ENCODE peak calls at places on chromosomes 1 and 21, in six cellular contexts. One of them, this sample, is unnamed.
A peak's percentile ranks its signal among the peaks of the same experiment; 100 is the strongest.

GRCh38 chr1:18283601-18284385 is 176.2 kb downstream of the IGSF21 start:
- DNase-seq in thyroid gland: no peak
- DNase-seq in ovary: no peak
- DNase-seq in heart left ventricle: no peak
- DNase-seq in gastrocnemius medialis: no peak
- DNase-seq in adrenal gland: no peak
- DNase-seq in this sample: no peak

GRCh38 chr1:181161170-181161870 is 72.8 kb downstream of the IER5 start:
- DNase-seq in thyroid gland: no peak
- DNase-seq in ovary: no peak
- DNase-seq in heart left ventricle: no peak
- DNase-seq in gastrocnemius medialis: no peak
- DNase-seq in adrenal gland: no peak
- DNase-seq in this sample: no peak

GRCh38 chr1:201676061-201676644 is 137.2 kb downstream of the NAV1 start:
- DNase-seq in thyroid gland: peak; percentile 74
- DNase-seq in ovary: no peak
- DNase-seq in heart left ventricle: peak; percentile 38
- DNase-seq in gastrocnemius medialis: peak; percentile 14
- DNase-seq in adrenal gland: peak; percentile 75
- DNase-seq in this sample: no peak

GRCh38 chr21:42146821-42147220 is 72.1 kb upstream of the ABCG1 start:
- DNase-seq in thyroid gland: no peak
- DNase-seq in ovary: peak; percentile 10
- DNase-seq in heart left ventricle: no peak
- DNase-seq in gastrocnemius medialis: no peak
- DNase-seq in adrenal gland: peak; percentile 9
- DNase-seq in this sample: no peak

GRCh38 chr1:203189951-203190352 is 3.4 kb upstream of the CHI3L1 start:
- DNase-seq in thyroid gland: peak; percentile 1
- DNase-seq in ovary: no peak
- DNase-seq in heart left ventricle: no peak
- DNase-seq in gastrocnemius medialis: no peak
- DNase-seq in adrenal gland: no peak
- DNase-seq in this sample: no peak

GRCh38 chr1:53740621-53741105 is 1.7 kb upstream of the GLIS1 start:
- DNase-seq in thyroid gland: peak; percentile 51
- DNase-seq in ovary: no peak
- DNase-seq in heart left ventricle: no peak
- DNase-seq in gastrocnemius medialis: no peak
- DNase-seq in adrenal gland: no peak
- DNase-seq in this sample: no peak

GRCh38 chr1:240464099-240464498 is 147.9 kb downstream of the GREM2 start:
- DNase-seq in thyroid gland: no peak
- DNase-seq in ovary: no peak
- DNase-seq in heart left ventricle: no peak
- DNase-seq in gastrocnemius medialis: no peak
- DNase-seq in adrenal gland: no peak
- DNase-seq in this sample: no peak

GRCh38 chr1:187241971-187242370 is 413.2 kb downstream of the PLA2G4A start:
- DNase-seq in thyroid gland: no peak
- DNase-seq in ovary: no peak
- DNase-seq in heart left ventricle: no peak
- DNase-seq in gastrocnemius medialis: no peak
- DNase-seq in adrenal gland: no peak
- DNase-seq in this sample: no peak

GRCh38 chr1:15353839-15354579 is 55.7 kb upstream of the EFHD2 start:
- DNase-seq in thyroid gland: no peak
- DNase-seq in ovary: no peak
- DNase-seq in heart left ventricle: no peak
- DNase-seq in gastrocnemius medialis: no peak
- DNase-seq in adrenal gland: no peak
- DNase-seq in this sample: no peak

DNA sequence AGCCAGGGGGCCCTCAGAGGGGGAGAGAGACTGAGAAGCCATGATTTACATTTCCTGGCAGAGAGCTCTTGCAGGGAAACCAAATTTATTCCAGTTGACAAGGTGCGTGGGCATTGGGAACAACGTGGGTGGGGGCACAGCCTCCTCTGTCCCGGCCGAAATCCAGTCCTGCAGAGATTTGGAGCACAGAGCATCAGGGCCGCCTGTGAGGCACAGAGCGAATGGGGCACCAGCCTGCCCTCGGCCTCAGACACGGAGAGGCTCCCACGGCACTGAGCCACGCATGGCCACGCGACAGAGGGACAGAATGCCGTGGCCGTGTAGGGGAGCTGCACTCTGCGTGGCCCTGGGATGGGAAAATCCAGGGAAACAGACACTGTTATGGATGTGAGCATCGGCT is 13.4 kb upstream of the C1orf159 start:
- DNase-seq in thyroid gland: no peak
- DNase-seq in ovary: no peak
- DNase-seq in heart left ventricle: no peak
- DNase-seq in gastrocnemius medialis: no peak
- DNase-seq in adrenal gland: no peak
- DNase-seq in this sample: no peak
- H3K27ac ChIP-seq in thyroid gland: no peak overlapping the region
- H3K27ac ChIP-seq in ovary: no peak overlapping the region
- H3K27ac ChIP-seq in heart left ventricle: no peak overlapping the region
- H3K27ac ChIP-seq in gastrocnemius medialis: no peak overlapping the region
- H3K27ac ChIP-seq in adrenal gland: no peak overlapping the region
- H3K27ac ChIP-seq in this sample: no peak overlapping the region

DNA sequence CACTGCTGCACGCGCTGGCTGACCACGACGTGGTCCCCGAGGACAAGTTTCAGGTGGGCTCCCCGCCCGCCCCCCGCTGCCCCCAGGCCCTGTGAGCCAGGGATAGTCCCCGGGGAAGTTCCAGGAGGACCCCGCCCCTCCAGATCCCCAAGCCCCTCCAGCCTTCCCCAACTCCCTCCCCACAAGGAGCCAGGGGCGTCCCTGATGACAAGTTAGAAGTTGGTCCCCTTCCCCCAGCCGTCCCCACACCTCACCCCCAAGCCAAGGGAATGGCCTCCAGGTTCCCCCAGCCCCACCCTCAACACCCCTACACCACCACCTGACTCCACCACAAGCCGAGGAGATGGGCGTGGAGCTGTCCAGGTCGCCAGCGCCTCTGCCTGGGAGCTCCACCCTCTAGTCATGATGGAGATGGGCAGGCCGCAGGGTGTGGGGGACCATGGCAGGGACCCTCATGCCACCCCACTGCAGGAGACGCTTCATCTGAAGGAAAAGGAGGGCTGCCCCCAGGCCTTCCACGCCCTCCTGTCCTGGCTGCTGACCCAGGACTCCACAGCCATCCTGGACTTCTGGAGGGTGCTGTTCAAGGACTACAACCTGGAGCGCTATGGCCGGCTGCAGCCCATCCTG is 525 bp downstream of the AIRE start:
- DNase-seq in thyroid gland: no peak
- DNase-seq in ovary: no peak
- DNase-seq in heart left ventricle: no peak
- DNase-seq in gastrocnemius medialis: no peak
- DNase-seq in adrenal gland: no peak
- DNase-seq in this sample: no peak
- H3K27me3 ChIP-seq in thyroid gland: no peaks in the 10 kb centered on the region
- H3K27me3 ChIP-seq in ovary: no peaks in the 10 kb centered on the region
- H3K27me3 ChIP-seq in heart left ventricle: peaks cover 17% of the 10 kb centered on the region
- H3K27me3 ChIP-seq in gastrocnemius medialis: peaks cover 12% of the 10 kb centered on the region
- H3K27me3 ChIP-seq in adrenal gland: peaks cover 18% of the 10 kb centered on the region
- H3K27me3 ChIP-seq in this sample: peaks cover 3% of the 10 kb centered on the region

DNA sequence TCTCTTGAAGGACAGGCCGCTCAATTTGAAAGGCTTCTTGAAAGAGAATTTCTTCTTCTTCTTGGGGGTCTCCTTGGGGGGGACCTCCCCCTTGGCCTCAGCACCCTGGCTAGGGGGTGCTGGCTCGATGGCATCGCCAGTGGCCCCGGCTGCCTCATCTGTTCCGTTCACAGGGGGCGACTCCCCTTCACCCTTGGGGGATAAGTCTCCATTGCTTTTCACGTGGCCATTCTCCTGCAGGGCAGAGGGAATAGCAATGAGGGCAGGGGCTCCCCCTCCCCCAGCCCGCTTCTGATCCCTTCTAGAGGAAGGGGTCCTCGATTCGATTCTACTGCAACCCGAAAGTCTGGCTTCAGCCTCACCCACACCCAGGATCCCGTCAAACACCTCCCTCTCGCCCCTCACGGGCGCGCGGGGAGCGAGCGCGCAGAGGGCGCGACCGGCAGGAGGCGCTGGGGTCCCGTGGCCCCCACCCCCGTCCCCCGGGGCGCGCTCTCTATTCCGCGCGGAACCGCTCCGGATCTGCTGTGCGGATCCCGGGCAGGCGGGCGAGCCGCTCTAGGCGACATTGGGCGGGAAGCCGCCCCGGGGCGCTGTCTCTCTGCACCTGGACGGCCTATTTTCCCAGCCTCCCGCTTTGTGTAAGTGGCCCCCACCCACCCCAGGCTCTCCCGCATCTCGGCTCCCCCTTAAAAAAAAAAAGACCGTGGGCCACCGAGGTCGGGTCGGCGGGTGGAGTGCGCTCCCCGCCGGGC is 992 bp downstream of the MARCKSL1 start:
- DNase-seq in thyroid gland: peak; percentile 69
- DNase-seq in ovary: peak; percentile 75
- DNase-seq in heart left ventricle: peak; percentile 60
- DNase-seq in gastrocnemius medialis: no peak
- DNase-seq in adrenal gland: peak; percentile 61
- DNase-seq in this sample: no peak
- TF ChIP-seq POLR2A in thyroid gland: no peak
- TF ChIP-seq POLR2A in ovary: no peak
- TF ChIP-seq POLR2A in heart left ventricle: no peak
- TF ChIP-seq POLR2A in gastrocnemius medialis: no peak
- TF ChIP-seq POLR2A in adrenal gland: no peak
- TF ChIP-seq POLR2A in this sample: no peak

GRCh38 chr1:192951961-192952460 is 107.1 kb downstream of the UCHL5 start:
- DNase-seq in thyroid gland: no peak
- DNase-seq in ovary: no peak
- DNase-seq in heart left ventricle: no peak
- DNase-seq in gastrocnemius medialis: no peak
- DNase-seq in adrenal gland: peak; percentile 29
- DNase-seq in this sample: no peak
- H3K27ac ChIP-seq in thyroid gland: no peak overlapping the region
- H3K27ac ChIP-seq in ovary: no peak overlapping the region
- H3K27ac ChIP-seq in heart left ventricle: no peak overlapping the region
- H3K27ac ChIP-seq in gastrocnemius medialis: no peak overlapping the region
- H3K27ac ChIP-seq in adrenal gland: no peak overlapping the region
- H3K27ac ChIP-seq in this sample: no peak overlapping the region

DNA sequence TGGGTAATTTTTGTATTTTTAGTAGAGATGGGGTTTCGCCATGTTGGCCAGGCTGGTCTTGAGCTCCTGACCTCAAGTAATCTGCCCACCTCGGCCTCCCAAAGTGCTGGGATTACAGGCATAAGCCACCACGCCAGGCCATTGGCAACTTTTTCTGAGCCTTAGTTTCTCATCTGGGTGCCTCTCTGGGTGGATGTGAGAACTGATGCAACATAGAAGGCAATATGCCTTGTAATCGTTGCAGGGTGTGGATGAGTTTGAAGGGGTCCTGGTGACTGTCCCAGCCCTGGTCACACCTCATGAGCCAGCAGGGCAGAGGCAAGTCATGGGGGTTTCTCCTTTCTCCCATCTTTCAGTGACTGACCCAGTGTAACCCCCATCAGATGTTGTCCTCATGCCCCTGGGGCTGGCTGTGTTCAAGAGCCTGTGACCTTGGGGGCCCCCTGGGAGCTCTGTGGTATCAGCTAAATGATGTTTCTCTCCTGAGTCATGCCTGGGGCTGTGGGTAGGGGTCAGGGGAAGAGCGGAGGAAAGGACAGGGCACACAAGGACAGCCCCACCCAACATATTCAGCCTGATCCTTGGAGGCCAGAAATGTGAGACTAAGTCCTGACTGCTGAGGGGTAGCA is 3.6 kb downstream of the COL9A2 start:
- DNase-seq in thyroid gland: no peak
- DNase-seq in ovary: no peak
- DNase-seq in heart left ventricle: no peak
- DNase-seq in gastrocnemius medialis: no peak
- DNase-seq in adrenal gland: peak; percentile 41
- DNase-seq in this sample: no peak
- H3K27me3 ChIP-seq in thyroid gland: no peaks in the 10 kb centered on the region
- H3K27me3 ChIP-seq in ovary: peaks cover 4% of the 10 kb centered on the region
- H3K27me3 ChIP-seq in heart left ventricle: peaks cover 19% of the 10 kb centered on the region
- H3K27me3 ChIP-seq in gastrocnemius medialis: peaks cover 30% of the 10 kb centered on the region
- H3K27me3 ChIP-seq in adrenal gland: peaks cover 18% of the 10 kb centered on the region
- H3K27me3 ChIP-seq in this sample: no peaks in the 10 kb centered on the region

GRCh38 chr21:31550070-31550469 is 109.4 kb upstream of the SOD1 start:
- DNase-seq in thyroid gland: no peak
- DNase-seq in ovary: no peak
- DNase-seq in heart left ventricle: no peak
- DNase-seq in gastrocnemius medialis: no peak
- DNase-seq in adrenal gland: no peak
- DNase-seq in this sample: no peak
- TF ChIP-seq POLR2A in thyroid gland: no peak
- TF ChIP-seq POLR2A in ovary: no peak
- TF ChIP-seq POLR2A in heart left ventricle: no peak
- TF ChIP-seq POLR2A in gastrocnemius medialis: no peak
- TF ChIP-seq POLR2A in adrenal gland: no peak
- TF ChIP-seq POLR2A in this sample: no peak

GRCh38 chr1:111141245-111141644 is 1.2 kb downstream of the CEPT1 start:
- DNase-seq in thyroid gland: no peak
- DNase-seq in ovary: no peak
- DNase-seq in heart left ventricle: no peak
- DNase-seq in gastrocnemius medialis: no peak
- DNase-seq in adrenal gland: no peak
- DNase-seq in this sample: no peak
- H3K27ac ChIP-seq in thyroid gland: no peak overlapping the region
- H3K27ac ChIP-seq in ovary: no peak overlapping the region
- H3K27ac ChIP-seq in heart left ventricle: no peak overlapping the region
- H3K27ac ChIP-seq in gastrocnemius medialis: no peak overlapping the region
- H3K27ac ChIP-seq in adrenal gland: no peak overlapping the region
- H3K27ac ChIP-seq in this sample: no peak overlapping the region

DNA sequence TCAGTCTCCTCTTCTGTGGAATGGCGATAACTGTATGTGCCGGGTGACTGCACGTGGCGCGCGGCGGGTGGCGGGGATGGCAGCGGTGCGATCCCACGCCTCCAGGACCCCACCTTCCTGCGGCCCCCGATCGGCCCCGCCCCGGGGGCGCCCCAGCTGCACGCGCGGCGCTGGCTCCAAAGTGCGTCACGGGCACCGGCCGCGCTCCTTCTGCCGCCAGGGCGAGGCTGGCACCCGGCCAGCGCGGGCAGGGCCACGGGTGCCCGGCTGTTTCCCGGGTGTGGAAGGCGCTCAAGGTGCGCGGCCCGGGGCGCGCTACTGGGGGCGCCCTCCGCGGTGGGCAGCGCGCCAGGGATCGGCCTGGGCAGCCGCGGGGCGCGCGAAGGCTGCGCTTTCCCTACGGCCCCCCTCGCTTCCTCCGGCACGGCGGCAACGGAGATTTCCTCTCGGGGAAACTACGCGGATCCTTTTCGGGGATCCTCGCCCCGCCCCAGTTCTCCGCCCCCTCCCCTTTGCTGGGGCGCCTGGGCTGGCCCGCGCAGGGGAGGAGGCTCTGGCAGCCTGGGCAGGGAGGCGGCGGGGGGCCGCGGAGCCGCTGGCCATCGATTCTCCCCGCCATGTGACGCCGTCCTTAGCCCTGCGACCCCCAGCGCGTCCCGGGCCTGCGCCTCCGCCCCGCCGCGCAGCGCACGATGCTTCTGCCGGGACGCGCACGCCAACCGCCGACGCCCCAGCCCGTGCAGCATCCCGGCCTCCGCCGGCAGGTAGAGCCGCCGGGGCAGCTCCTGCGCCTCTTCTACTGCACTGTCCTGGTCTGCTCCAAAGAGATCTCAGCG is at the start of gene EVA1C:
- DNase-seq in thyroid gland: peak; percentile 72
- DNase-seq in ovary: peak; percentile 79
- DNase-seq in heart left ventricle: peak; percentile 82
- DNase-seq in gastrocnemius medialis: peak; percentile 30
- DNase-seq in adrenal gland: peak; percentile 40
- DNase-seq in this sample: peak; percentile 64
- H3K27me3 ChIP-seq in thyroid gland: no peaks in the 10 kb centered on the region
- H3K27me3 ChIP-seq in ovary: no peaks in the 10 kb centered on the region
- H3K27me3 ChIP-seq in heart left ventricle: no peaks in the 10 kb centered on the region
- H3K27me3 ChIP-seq in gastrocnemius medialis: no peaks in the 10 kb centered on the region
- H3K27me3 ChIP-seq in adrenal gland: no peaks in the 10 kb centered on the region
- H3K27me3 ChIP-seq in this sample: no peaks in the 10 kb centered on the region

This sample was measured in prostate gland.